ENCODE peak calls at places on chromosomes 1 and 21, in ten cellular contexts. One of them, this sample, is unnamed.

GRCh38 chr1:227508431-227508830 is 54.9 kb upstream of the ZNF678 start:
- DNase-seq in sigmoid colon: no peak
- DNase-seq in smooth muscle cell of the brain vasculature: no peak
- DNase-seq in CD8-positive, alpha-beta memory T cell: no peak
- DNase-seq in aorta: no peak
- DNase-seq in activated naive CD4-positive, alpha-beta T cell: no peak
- DNase-seq in ascending aorta: no peak
- DNase-seq in fibroblast of lung: no peak
- DNase-seq in prostate gland: no peak
- DNase-seq in mesothelial cell of epicardium: no peak
- DNase-seq in this sample: no peak

GRCh38 chr1:159188375-159188788 is 16.3 kb upstream of the ACKR1 start:
- DNase-seq in smooth muscle cell of the brain vasculature: no peak
- DNase-seq in mesothelial cell of epicardium: peak; percentile 71
- DNase-seq in aorta: peak; percentile 88
- DNase-seq in prostate gland: no peak
- DNase-seq in CD8-positive, alpha-beta memory T cell: no peak
- DNase-seq in ascending aorta: no peak
- DNase-seq in fibroblast of lung: peak; percentile 10
- DNase-seq in activated naive CD4-positive, alpha-beta T cell: no peak
- DNase-seq in sigmoid colon: peak; percentile 86
- DNase-seq in this sample: peak; percentile 97

GRCh38 chr1:92736395-92736794 is 48.5 kb downstream of the EVI5 start:
- DNase-seq in prostate gland: no peak
- DNase-seq in ascending aorta: no peak
- DNase-seq in sigmoid colon: no peak
- DNase-seq in CD8-positive, alpha-beta memory T cell: no peak
- DNase-seq in smooth muscle cell of the brain vasculature: no peak
- DNase-seq in mesothelial cell of epicardium: no peak
- DNase-seq in activated naive CD4-positive, alpha-beta T cell: no peak
- DNase-seq in aorta: no peak
- DNase-seq in fibroblast of lung: peak; percentile 19
- DNase-seq in this sample: peak; percentile 43

GRCh38 chr21:15894596-15894995 is 164.8 kb downstream of the USP25 start:
- DNase-seq in smooth muscle cell of the brain vasculature: no peak
- DNase-seq in mesothelial cell of epicardium: no peak
- DNase-seq in CD8-positive, alpha-beta memory T cell: no peak
- DNase-seq in fibroblast of lung: peak; percentile 56
- DNase-seq in aorta: no peak
- DNase-seq in activated naive CD4-positive, alpha-beta T cell: no peak
- DNase-seq in prostate gland: no peak
- DNase-seq in ascending aorta: no peak
- DNase-seq in sigmoid colon: no peak
- DNase-seq in this sample: no peak

GRCh38 chr1:109394591-109395281 is 3.0 kb downstream of the SORT1 start:
- DNase-seq in ascending aorta: no peak
- DNase-seq in mesothelial cell of epicardium: no peak
- DNase-seq in fibroblast of lung: no peak
- DNase-seq in sigmoid colon: no peak
- DNase-seq in CD8-positive, alpha-beta memory T cell: no peak
- DNase-seq in aorta: no peak
- DNase-seq in activated naive CD4-positive, alpha-beta T cell: no peak
- DNase-seq in smooth muscle cell of the brain vasculature: no peak
- DNase-seq in prostate gland: no peak
- DNase-seq in this sample: no peak

GRCh38 chr21:37292946-37293345 is 25.8 kb upstream of the VPS26C start:
- DNase-seq in ascending aorta: no peak
- DNase-seq in aorta: no peak
- DNase-seq in sigmoid colon: no peak
- DNase-seq in prostate gland: no peak
- DNase-seq in activated naive CD4-positive, alpha-beta T cell: no peak
- DNase-seq in mesothelial cell of epicardium: no peak
- DNase-seq in fibroblast of lung: peak; percentile 44
- DNase-seq in smooth muscle cell of the brain vasculature: no peak
- DNase-seq in CD8-positive, alpha-beta memory T cell: no peak
- DNase-seq in this sample: no peak

GRCh38 chr21:24895885-24896734 is 711.2 kb downstream of the MRPL39 start:
- DNase-seq in prostate gland: peak; percentile 18
- DNase-seq in sigmoid colon: no peak
- DNase-seq in ascending aorta: no peak
- DNase-seq in CD8-positive, alpha-beta memory T cell: no peak
- DNase-seq in aorta: no peak
- DNase-seq in mesothelial cell of epicardium: no peak
- DNase-seq in activated naive CD4-positive, alpha-beta T cell: no peak
- DNase-seq in fibroblast of lung: peak; percentile 52
- DNase-seq in smooth muscle cell of the brain vasculature: no peak
- DNase-seq in this sample: peak; percentile 66

GRCh38 chr21:15122241-15122640 is 57.4 kb upstream of the NRIP1 start:
- DNase-seq in mesothelial cell of epicardium: no peak
- DNase-seq in ascending aorta: no peak
- DNase-seq in prostate gland: no peak
- DNase-seq in aorta: no peak
- DNase-seq in CD8-positive, alpha-beta memory T cell: no peak
- DNase-seq in smooth muscle cell of the brain vasculature: no peak
- DNase-seq in fibroblast of lung: no peak
- DNase-seq in activated naive CD4-positive, alpha-beta T cell: no peak
- DNase-seq in sigmoid colon: no peak
- DNase-seq in this sample: no peak

GRCh38 chr1:64540265-64540791 is 70.4 kb downstream of the CACHD1 start:
- DNase-seq in fibroblast of lung: peak; percentile 51
- DNase-seq in sigmoid colon: no peak
- DNase-seq in aorta: no peak
- DNase-seq in smooth muscle cell of the brain vasculature: no peak
- DNase-seq in prostate gland: no peak
- DNase-seq in activated naive CD4-positive, alpha-beta T cell: no peak
- DNase-seq in CD8-positive, alpha-beta memory T cell: no peak
- DNase-seq in mesothelial cell of epicardium: no peak
- DNase-seq in ascending aorta: no peak
- DNase-seq in this sample: peak; percentile 53

GRCh38 chr1:26862781-26863676 is at the start of gene SFN:
- DNase-seq in mesothelial cell of epicardium: peak; percentile 53
- DNase-seq in aorta: no peak
- DNase-seq in smooth muscle cell of the brain vasculature: no peak
- DNase-seq in activated naive CD4-positive, alpha-beta T cell: no peak
- DNase-seq in CD8-positive, alpha-beta memory T cell: peak; percentile 22
- DNase-seq in prostate gland: peak; percentile 94
- DNase-seq in ascending aorta: no peak
- DNase-seq in fibroblast of lung: no peak
- DNase-seq in sigmoid colon: no peak
- DNase-seq in this sample: peak; percentile 93

GRCh38 chr1:1959840-1960479 is 40.9 kb upstream of the TMEM52 start:
- DNase-seq in activated naive CD4-positive, alpha-beta T cell: peak; percentile 55
- DNase-seq in sigmoid colon: peak; percentile 86
- DNase-seq in ascending aorta: no peak
- DNase-seq in smooth muscle cell of the brain vasculature: no peak
- DNase-seq in mesothelial cell of epicardium: peak; percentile 90
- DNase-seq in prostate gland: peak; percentile 81
- DNase-seq in fibroblast of lung: peak; percentile 67
- DNase-seq in CD8-positive, alpha-beta memory T cell: peak; percentile 20
- DNase-seq in aorta: peak; percentile 93
- DNase-seq in this sample: peak; percentile 96

GRCh38 chr21:33769057-33769456 is 126.8 kb downstream of the ITSN1 start:
- DNase-seq in ascending aorta: no peak
- DNase-seq in fibroblast of lung: no peak
- DNase-seq in sigmoid colon: no peak
- DNase-seq in aorta: no peak
- DNase-seq in activated naive CD4-positive, alpha-beta T cell: no peak
- DNase-seq in CD8-positive, alpha-beta memory T cell: no peak
- DNase-seq in prostate gland: no peak
- DNase-seq in smooth muscle cell of the brain vasculature: no peak
- DNase-seq in mesothelial cell of epicardium: no peak
- DNase-seq in this sample: no peak

GRCh38 chr21:37071561-37072238 is 1.2 kb downstream of the PIGP start:
- DNase-seq in activated naive CD4-positive, alpha-beta T cell: no peak
- DNase-seq in smooth muscle cell of the brain vasculature: no peak
- DNase-seq in prostate gland: peak; percentile 33
- DNase-seq in sigmoid colon: peak; percentile 90
- DNase-seq in ascending aorta: peak; percentile 32
- DNase-seq in CD8-positive, alpha-beta memory T cell: no peak
- DNase-seq in fibroblast of lung: peak; percentile 89
- DNase-seq in aorta: peak; percentile 82
- DNase-seq in mesothelial cell of epicardium: no peak
- DNase-seq in this sample: peak; percentile 20

GRCh38 chr21:44299458-44300261 is at the start of gene PFKL:
- DNase-seq in smooth muscle cell of the brain vasculature: no peak
- DNase-seq in mesothelial cell of epicardium: peak; percentile 65
- DNase-seq in aorta: peak; percentile 88
- DNase-seq in fibroblast of lung: peak; percentile 54
- DNase-seq in ascending aorta: no peak
- DNase-seq in activated naive CD4-positive, alpha-beta T cell: no peak
- DNase-seq in prostate gland: peak; percentile 49
- DNase-seq in sigmoid colon: peak; percentile 81
- DNase-seq in CD8-positive, alpha-beta memory T cell: peak; percentile 52
- DNase-seq in this sample: peak; percentile 72

GRCh38 chr1:54254055-54254454 is 54.1 kb downstream of the MRPL37 start:
- DNase-seq in activated naive CD4-positive, alpha-beta T cell: no peak
- DNase-seq in sigmoid colon: no peak
- DNase-seq in CD8-positive, alpha-beta memory T cell: no peak
- DNase-seq in smooth muscle cell of the brain vasculature: no peak
- DNase-seq in aorta: no peak
- DNase-seq in ascending aorta: no peak
- DNase-seq in fibroblast of lung: no peak
- DNase-seq in mesothelial cell of epicardium: no peak
- DNase-seq in prostate gland: no peak
- DNase-seq in this sample: no peak

This sample was measured in GM23338.